ENCODE peak calls at places on chromosomes 13 and 19, in ten cellular contexts. One of them, this sample, is unnamed.

GRCh38 chr19:871446-872265 is 12.2 kb downstream of the CFD start:
- DNase-seq in mesothelial cell of epicardium: no peak
- DNase-seq in BJ: no peak
- DNase-seq in heart left ventricle: no peak
- DNase-seq in AG09319: no peak
- DNase-seq in Peyer's patch: no peak
- DNase-seq in type B pancreatic cell: no peak
- DNase-seq in Caco-2: no peak
- DNase-seq in lower leg skin: no peak
- DNase-seq in astrocyte of the cerebellum: no peak
- DNase-seq in this sample: no peak

GRCh38 chr13:98352226-98352625 is 175.2 kb upstream of the RNF113B start:
- DNase-seq in mesothelial cell of epicardium: no peak
- DNase-seq in BJ: no peak
- DNase-seq in heart left ventricle: no peak
- DNase-seq in AG09319: no peak
- DNase-seq in Peyer's patch: no peak
- DNase-seq in type B pancreatic cell: no peak
- DNase-seq in Caco-2: no peak
- DNase-seq in lower leg skin: peak
- DNase-seq in astrocyte of the cerebellum: no peak
- DNase-seq in this sample: no peak

GRCh38 chr13:76619631-76620030 is 266.6 kb downstream of the KCTD12 start:
- DNase-seq in mesothelial cell of epicardium: no peak
- DNase-seq in BJ: no peak
- DNase-seq in heart left ventricle: no peak
- DNase-seq in AG09319: no peak
- DNase-seq in Peyer's patch: no peak
- DNase-seq in type B pancreatic cell: no peak
- DNase-seq in Caco-2: no peak
- DNase-seq in lower leg skin: no peak
- DNase-seq in astrocyte of the cerebellum: no peak
- DNase-seq in this sample: no peak

GRCh38 chr13:28805193-28805819 is 14.8 kb upstream of the MTUS2 start:
- DNase-seq in mesothelial cell of epicardium: no peak
- DNase-seq in BJ: no peak
- DNase-seq in heart left ventricle: peak
- DNase-seq in AG09319: no peak
- DNase-seq in Peyer's patch: peak
- DNase-seq in type B pancreatic cell: no peak
- DNase-seq in Caco-2: peak
- DNase-seq in lower leg skin: no peak
- DNase-seq in astrocyte of the cerebellum: no peak
- DNase-seq in this sample: peak

GRCh38 chr19:3008994-3009393 is 20.1 kb downstream of the TLE2 start:
- DNase-seq in mesothelial cell of epicardium: no peak
- DNase-seq in BJ: no peak
- DNase-seq in heart left ventricle: no peak
- DNase-seq in AG09319: no peak
- DNase-seq in Peyer's patch: no peak
- DNase-seq in type B pancreatic cell: no peak
- DNase-seq in Caco-2: no peak
- DNase-seq in lower leg skin: no peak
- DNase-seq in astrocyte of the cerebellum: no peak
- DNase-seq in this sample: no peak

GRCh38 chr19:46426506-46427162 is 2.1 kb downstream of the PNMA8C start:
- DNase-seq in mesothelial cell of epicardium: peak
- DNase-seq in BJ: no peak
- DNase-seq in heart left ventricle: peak
- DNase-seq in AG09319: no peak
- DNase-seq in Peyer's patch: no peak
- DNase-seq in type B pancreatic cell: peak
- DNase-seq in Caco-2: peak
- DNase-seq in lower leg skin: no peak
- DNase-seq in astrocyte of the cerebellum: peak
- DNase-seq in this sample: peak

GRCh38 chr19:7772752-7773291 is 9.8 kb downstream of the CLEC4M start:
- DNase-seq in mesothelial cell of epicardium: no peak
- DNase-seq in BJ: no peak
- DNase-seq in heart left ventricle: no peak
- DNase-seq in AG09319: no peak
- DNase-seq in Peyer's patch: no peak
- DNase-seq in type B pancreatic cell: no peak
- DNase-seq in Caco-2: no peak
- DNase-seq in lower leg skin: peak
- DNase-seq in astrocyte of the cerebellum: no peak
- DNase-seq in this sample: no peak

GRCh38 chr13:90926459-90926858 is 421.0 kb upstream of the MIR17HG start:
- DNase-seq in mesothelial cell of epicardium: no peak
- DNase-seq in BJ: no peak
- DNase-seq in heart left ventricle: no peak
- DNase-seq in AG09319: no peak
- DNase-seq in Peyer's patch: no peak
- DNase-seq in type B pancreatic cell: no peak
- DNase-seq in Caco-2: no peak
- DNase-seq in lower leg skin: no peak
- DNase-seq in astrocyte of the cerebellum: no peak
- DNase-seq in this sample: peak

GRCh38 chr13:65292488-65292901 is 1937.6 kb downstream of the PCDH9 start:
- DNase-seq in mesothelial cell of epicardium: no peak
- DNase-seq in BJ: peak
- DNase-seq in heart left ventricle: no peak
- DNase-seq in AG09319: no peak
- DNase-seq in Peyer's patch: no peak
- DNase-seq in type B pancreatic cell: no peak
- DNase-seq in Caco-2: peak
- DNase-seq in lower leg skin: no peak
- DNase-seq in astrocyte of the cerebellum: peak
- DNase-seq in this sample: no peak

GRCh38 chr13:112132619-112133018 is 65.7 kb downstream of the SOX1 start:
- DNase-seq in mesothelial cell of epicardium: no peak
- DNase-seq in BJ: no peak
- DNase-seq in heart left ventricle: no peak
- DNase-seq in AG09319: no peak
- DNase-seq in Peyer's patch: no peak
- DNase-seq in type B pancreatic cell: peak
- DNase-seq in Caco-2: no peak
- DNase-seq in lower leg skin: peak
- DNase-seq in astrocyte of the cerebellum: no peak
- DNase-seq in this sample: no peak

GRCh38 chr13:21730186-21730880 is 59.5 kb downstream of the FGF9 start:
- DNase-seq in mesothelial cell of epicardium: no peak
- DNase-seq in BJ: no peak
- DNase-seq in heart left ventricle: no peak
- DNase-seq in AG09319: no peak
- DNase-seq in Peyer's patch: no peak
- DNase-seq in type B pancreatic cell: no peak
- DNase-seq in Caco-2: no peak
- DNase-seq in lower leg skin: no peak
- DNase-seq in astrocyte of the cerebellum: no peak
- DNase-seq in this sample: no peak

GRCh38 chr19:14731200-14731599 is 41.4 kb downstream of the ZNF333 start:
- DNase-seq in mesothelial cell of epicardium: no peak
- DNase-seq in BJ: no peak
- DNase-seq in heart left ventricle: no peak
- DNase-seq in AG09319: no peak
- DNase-seq in Peyer's patch: no peak
- DNase-seq in type B pancreatic cell: no peak
- DNase-seq in Caco-2: no peak
- DNase-seq in lower leg skin: peak
- DNase-seq in astrocyte of the cerebellum: no peak
- DNase-seq in this sample: peak

DNA sequence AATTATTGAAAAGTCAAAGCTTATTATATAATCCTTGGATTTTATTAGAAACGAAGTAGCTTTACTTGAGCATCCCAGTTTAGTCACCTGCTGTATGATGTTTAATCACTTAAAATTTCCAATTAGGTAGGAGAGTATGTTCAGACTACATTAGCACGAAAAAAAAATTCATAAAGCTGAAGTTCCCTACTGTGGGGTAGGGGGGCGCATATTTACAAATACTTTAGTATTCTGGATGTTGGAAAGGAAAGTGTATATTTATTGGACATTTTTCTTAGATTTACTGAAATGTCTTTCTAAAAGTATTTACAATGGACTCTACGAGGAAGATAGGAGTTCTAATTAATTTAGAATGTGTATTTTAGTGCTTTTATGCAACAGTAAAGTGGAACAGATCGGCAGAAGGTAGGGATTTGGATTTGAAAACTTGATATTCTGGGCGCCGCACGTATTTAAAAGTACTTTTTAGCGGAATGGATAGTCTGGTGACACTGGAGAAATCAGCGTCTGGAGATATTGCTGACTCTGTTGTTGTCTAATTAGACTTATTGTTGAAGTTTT is 1.9 kb downstream of the CDK8 start:
- DNase-seq in mesothelial cell of epicardium: no peak
- DNase-seq in BJ: no peak
- DNase-seq in heart left ventricle: no peak
- DNase-seq in AG09319: no peak
- DNase-seq in Peyer's patch: no peak
- DNase-seq in type B pancreatic cell: no peak
- DNase-seq in Caco-2: peak
- DNase-seq in lower leg skin: no peak
- DNase-seq in astrocyte of the cerebellum: no peak
- DNase-seq in this sample: no peak
- TF ChIP-seq CTCF in mesothelial cell of epicardium: no peak
- TF ChIP-seq CTCF in BJ: peak
- TF ChIP-seq CTCF in heart left ventricle: no peak
- TF ChIP-seq CTCF in AG09319: peak
- TF ChIP-seq CTCF in Peyer's patch: no peak
- TF ChIP-seq CTCF in type B pancreatic cell: peak
- TF ChIP-seq CTCF in Caco-2: peak
- TF ChIP-seq CTCF in lower leg skin: no peak
- TF ChIP-seq CTCF in astrocyte of the cerebellum: peak
- TF ChIP-seq CTCF in this sample: no peak

GRCh38 chr19:4987692-4988370 is 18.9 kb downstream of the KDM4B start:
- DNase-seq in mesothelial cell of epicardium: no peak
- DNase-seq in BJ: no peak
- DNase-seq in heart left ventricle: no peak
- DNase-seq in AG09319: no peak
- DNase-seq in Peyer's patch: no peak
- DNase-seq in type B pancreatic cell: no peak
- DNase-seq in Caco-2: no peak
- DNase-seq in lower leg skin: no peak
- DNase-seq in astrocyte of the cerebellum: no peak
- DNase-seq in this sample: no peak

GRCh38 chr19:4986471-4986888 is 17.6 kb downstream of the KDM4B start:
- DNase-seq in mesothelial cell of epicardium: no peak
- DNase-seq in BJ: no peak
- DNase-seq in heart left ventricle: no peak
- DNase-seq in AG09319: no peak
- DNase-seq in Peyer's patch: no peak
- DNase-seq in type B pancreatic cell: no peak
- DNase-seq in Caco-2: no peak
- DNase-seq in lower leg skin: no peak
- DNase-seq in astrocyte of the cerebellum: no peak
- DNase-seq in this sample: no peak

GRCh38 chr19:4988770-4989251 is 19.9 kb downstream of the KDM4B start:
- DNase-seq in mesothelial cell of epicardium: no peak
- DNase-seq in BJ: peak
- DNase-seq in heart left ventricle: peak
- DNase-seq in AG09319: no peak
- DNase-seq in Peyer's patch: no peak
- DNase-seq in type B pancreatic cell: no peak
- DNase-seq in Caco-2: no peak
- DNase-seq in lower leg skin: peak
- DNase-seq in astrocyte of the cerebellum: peak
- DNase-seq in this sample: no peak

GRCh38 chr19:4986056-4986455 is 17.1 kb downstream of the KDM4B start:
- DNase-seq in mesothelial cell of epicardium: no peak
- DNase-seq in BJ: no peak
- DNase-seq in heart left ventricle: no peak
- DNase-seq in AG09319: no peak
- DNase-seq in Peyer's patch: no peak
- DNase-seq in type B pancreatic cell: no peak
- DNase-seq in Caco-2: no peak
- DNase-seq in lower leg skin: no peak
- DNase-seq in astrocyte of the cerebellum: no peak
- DNase-seq in this sample: no peak

DNA sequence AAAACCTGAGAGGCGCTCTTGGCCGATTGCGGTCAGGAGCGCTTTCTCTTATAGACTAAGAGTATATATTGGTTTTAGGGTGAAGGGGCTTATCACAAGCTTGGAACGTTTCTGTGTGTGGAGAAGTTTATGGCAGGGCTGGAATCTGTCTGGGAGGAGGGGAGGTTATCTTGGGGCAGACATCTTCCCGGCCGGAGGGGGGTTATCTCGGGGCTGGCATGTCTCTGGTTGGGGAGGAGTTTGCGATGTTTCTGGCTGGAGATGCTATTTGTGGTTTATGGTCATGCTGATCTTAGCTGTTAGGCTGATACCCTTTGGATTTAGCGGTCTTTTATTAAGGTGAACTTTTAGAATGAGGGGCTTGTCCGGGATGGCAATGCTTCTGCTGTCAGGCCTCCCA is 18.4 kb downstream of the KDM4B start:
- DNase-seq in mesothelial cell of epicardium: no peak
- DNase-seq in BJ: no peak
- DNase-seq in heart left ventricle: no peak
- DNase-seq in AG09319: no peak
- DNase-seq in Peyer's patch: no peak
- DNase-seq in type B pancreatic cell: no peak
- DNase-seq in Caco-2: peak
- DNase-seq in lower leg skin: no peak
- DNase-seq in astrocyte of the cerebellum: no peak
- DNase-seq in this sample: no peak
- TF ChIP-seq CTCF in mesothelial cell of epicardium: no peak
- TF ChIP-seq CTCF in BJ: no peak
- TF ChIP-seq CTCF in heart left ventricle: no peak
- TF ChIP-seq CTCF in AG09319: no peak
- TF ChIP-seq CTCF in Peyer's patch: no peak
- TF ChIP-seq CTCF in type B pancreatic cell: no peak
- TF ChIP-seq CTCF in Caco-2: no peak
- TF ChIP-seq CTCF in lower leg skin: no peak
- TF ChIP-seq CTCF in astrocyte of the cerebellum: no peak
- TF ChIP-seq CTCF in this sample: no peak

DNA sequence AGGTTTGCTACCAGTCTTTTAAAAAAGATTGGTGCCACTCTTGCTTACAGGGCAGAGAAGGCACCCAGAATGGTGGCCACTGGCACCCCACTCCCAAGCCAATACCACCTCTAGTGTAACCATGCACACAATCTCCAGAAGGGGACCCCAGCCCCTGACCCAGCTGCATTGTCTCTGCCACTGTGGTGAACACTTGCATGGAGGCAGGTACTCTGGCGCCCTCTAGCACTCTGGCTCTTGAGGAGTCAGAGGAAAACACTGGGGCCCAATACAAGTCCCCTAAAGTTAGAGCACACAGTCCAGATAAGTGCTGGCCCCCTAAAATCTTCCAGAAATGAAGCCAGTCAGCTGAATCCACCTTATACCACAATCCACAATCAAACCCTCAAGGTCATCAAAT is 6.0 kb downstream of the ERVV-1 start:
- DNase-seq in mesothelial cell of epicardium: no peak
- DNase-seq in BJ: no peak
- DNase-seq in heart left ventricle: no peak
- DNase-seq in AG09319: no peak
- DNase-seq in Peyer's patch: no peak
- DNase-seq in type B pancreatic cell: no peak
- DNase-seq in Caco-2: no peak
- DNase-seq in lower leg skin: peak
- DNase-seq in astrocyte of the cerebellum: no peak
- DNase-seq in this sample: no peak
- TF ChIP-seq CTCF in mesothelial cell of epicardium: no peak
- TF ChIP-seq CTCF in BJ: no peak
- TF ChIP-seq CTCF in heart left ventricle: no peak
- TF ChIP-seq CTCF in AG09319: no peak
- TF ChIP-seq CTCF in Peyer's patch: no peak
- TF ChIP-seq CTCF in type B pancreatic cell: no peak
- TF ChIP-seq CTCF in Caco-2: no peak
- TF ChIP-seq CTCF in lower leg skin: no peak
- TF ChIP-seq CTCF in astrocyte of the cerebellum: no peak
- TF ChIP-seq CTCF in this sample: no peak

GRCh38 chr13:35882722-35883497 is 248.3 kb downstream of the DCLK1 start:
- DNase-seq in mesothelial cell of epicardium: no peak
- DNase-seq in BJ: no peak
- DNase-seq in heart left ventricle: no peak
- DNase-seq in AG09319: no peak
- DNase-seq in Peyer's patch: no peak
- DNase-seq in type B pancreatic cell: no peak
- DNase-seq in Caco-2: no peak
- DNase-seq in lower leg skin: no peak
- DNase-seq in astrocyte of the cerebellum: no peak
- DNase-seq in this sample: no peak
- TF ChIP-seq CTCF in mesothelial cell of epicardium: no peak
- TF ChIP-seq CTCF in BJ: no peak
- TF ChIP-seq CTCF in heart left ventricle: no peak
- TF ChIP-seq CTCF in AG09319: no peak
- TF ChIP-seq CTCF in Peyer's patch: no peak
- TF ChIP-seq CTCF in type B pancreatic cell: no peak
- TF ChIP-seq CTCF in Caco-2: no peak
- TF ChIP-seq CTCF in lower leg skin: no peak
- TF ChIP-seq CTCF in astrocyte of the cerebellum: no peak
- TF ChIP-seq CTCF in this sample: no peak

This sample was measured in A549.